ENCODE peak calls at places on chromosomes 1 and 21, in four cellular contexts. Y, S, B and O are unnamed samples.

GRCh38 chr1:21341022-21341421 is 50.8 kb upstream of the ECE1 start:
- DNase-seq in Y (no peak), S (no peak), B (no peak), O (no peak)

GRCh38 chr1:172764378-172764777 is 105.5 kb downstream of the FASLG start:
- DNase-seq in Y (no peak), S (no peak), B (peak; percentile 16), O (no peak)

GRCh38 chr21:34990842-34991241 is 58.3 kb downstream of the RUNX1 start:
- DNase-seq in S (no peak), B (no peak), Y (no peak), O (no peak)

GRCh38 chr21:38777015-38777414 is 28.7 kb upstream of the ETS2 start:
- DNase-seq in Y (no peak), S (no peak), B (no peak), O (no peak)

GRCh38 chr1:229859026-229859425 is 208.0 kb upstream of the GALNT2 start:
- DNase-seq in S (no peak), Y (no peak), B (no peak), O (no peak)

GRCh38 chr1:20361805-20362381 is 71.2 kb downstream of the VWA5B1 start:
- DNase-seq in S (peak; percentile 65), Y (peak; percentile 97), B (no peak), O (peak; percentile 26)

GRCh38 chr1:192158181-192158580 is at the start of gene RGS18:
- DNase-seq in Y (no peak), B (no peak), S (no peak), O (no peak)

GRCh38 chr1:226406401-226406881 is 1.5 kb downstream of the PARP1 start:
- DNase-seq in B (no peak), S (no peak), Y (no peak), O (no peak)

GRCh38 chr21:31538821-31539220 is 120.7 kb upstream of the SOD1 start:
- DNase-seq in S (no peak), Y (no peak), B (no peak), O (no peak)

GRCh38 chr1:99640672-99641071 is 5.2 kb upstream of the PALMD start:
- DNase-seq in S (no peak), B (no peak), Y (no peak), O (no peak)

GRCh38 chr1:179205284-179205683 is 24.2 kb downstream of the ABL2 start:
- DNase-seq in S (no peak), B (no peak), Y (no peak), O (no peak)

GRCh38 chr1:245142976-245143375 is 11.8 kb upstream of the KIF26B start:
- DNase-seq in S (no peak), Y (no peak), B (no peak), O (no peak)

GRCh38 chr1:36327421-36328087 is 4.1 kb upstream of the EVA1B start:
- DNase-seq in B (no peak), Y (no peak), S (no peak), O (no peak)

GRCh38 chr1:236030572-236030971 is 34.3 kb downstream of the NID1 start:
- DNase-seq in B (no peak), Y (no peak), S (no peak), O (no peak)

GRCh38 chr1:109844609-109845008 is 66.0 kb upstream of the CSF1 start:
- DNase-seq in S (no peak), B (no peak), Y (no peak), O (no peak)

GRCh38 chr1:228336308-228337030 is 70.2 kb downstream of the TRIM11 start:
- DNase-seq in B (no peak), Y (no peak), S (peak; percentile 69), O (no peak)

GRCh38 chr1:21568006-21568746 is 59.0 kb downstream of the ALPL start:
- DNase-seq in B (no peak), Y (no peak), S (peak; percentile 8), O (no peak)

GRCh38 chr1:57142999-57143398 is 177.2 kb upstream of the C8B start:
- DNase-seq in Y (no peak), S (no peak), B (no peak), O (no peak)

GRCh38 chr1:16294219-16295212 is 57.5 kb upstream of the CPLANE2 start:
- DNase-seq in Y (no peak), B (no peak), S (no peak), O (no peak)

GRCh38 chr1:118184737-118185082 is 318 bp downstream of the SPAG17 start:
- DNase-seq in S (no peak), B (no peak), Y (no peak), O (no peak)

GRCh38 chr1:42179275-42179674 is 14.7 kb upstream of the GUCA2A start:
- DNase-seq in S (no peak), B (no peak), Y (no peak), O (no peak)

GRCh38 chr1:68449901-68450300 is at the start of gene RPE65:
- DNase-seq in B (no peak), S (no peak), Y (no peak), O (no peak)

GRCh38 chr21:39125752-39126485 is 57.3 kb downstream of the PSMG1 start:
- DNase-seq in S (no peak), B (no peak), Y (peak; percentile 86), O (no peak)

GRCh38 chr1:236282159-236282716 is 480 bp upstream of the ERO1B start:
- DNase-seq in S (peak; percentile 18), B (no peak), Y (no peak), O (no peak)

GRCh38 chr1:226967665-226968064 is 27.6 kb downstream of the COQ8A start:
- DNase-seq in B (no peak), Y (no peak), S (peak; percentile 65), O (no peak)

GRCh38 chr1:96641292-96641691 is 80.3 kb upstream of the PTBP2 start:
- DNase-seq in S (no peak), B (no peak), Y (no peak), O (no peak)

GRCh38 chr21:28342229-28342810 is 650.4 kb downstream of the LTN1 start:
- DNase-seq in B (no peak), Y (no peak), S (no peak), O (no peak)